ENCODE peak calls at places on chromosomes 16 and 17, in four cellular contexts. S, Z, G and Y are unnamed samples.

GRCh38 chr17:41785876-41786226 is 660 bp downstream of the JUP start:
- DNase-seq in S (no peak), Z (no peak), G (no peak), Y (no peak)

GRCh38 chr17:151886-152859 is 14.8 kb downstream of the SCGB1C2 start:
- DNase-seq in S (no peak), Z (no peak), G (no peak), Y (no peak)

GRCh38 chr17:59688008-59688407 is 19.2 kb downstream of the PTRH2 start:
- DNase-seq in S (no peak), Z (no peak), G (peak), Y (no peak)

GRCh38 chr17:31052187-31052889 is 42.4 kb upstream of the NF1 start:
- DNase-seq in S (peak), Z (peak), G (peak), Y (no peak)

GRCh38 chr16:19094542-19095365 is 19.0 kb upstream of the ITPRIPL2 start:
- DNase-seq in S (peak), Z (no peak), G (no peak), Y (no peak)

GRCh38 chr16:49463529-49463928 is 89.9 kb downstream of the C16orf78 start:
- DNase-seq in S (peak), Z (peak), G (no peak), Y (no peak)

GRCh38 chr17:34798581-34798980 is 162.7 kb downstream of the CCT6B start:
- DNase-seq in S (no peak), Z (no peak), G (no peak), Y (no peak)

GRCh38 chr17:8108972-8109668 is 9.2 kb downstream of the ALOXE3 start:
- DNase-seq in S (no peak), Z (no peak), G (no peak), Y (no peak)

GRCh38 chr17:48074322-48075054 is 26.3 kb downstream of the NFE2L1 start:
- DNase-seq in S (no peak), Z (peak), G (peak), Y (peak)

GRCh38 chr17:57548421-57549385 is 196.4 kb downstream of the CCDC182 start:
- DNase-seq in S (no peak), Z (no peak), G (no peak), Y (no peak)

GRCh38 chr17:80187090-80187489 is 17.3 kb downstream of the CARD14 start:
- DNase-seq in S (no peak), Z (peak), G (peak), Y (no peak)

GRCh38 chr17:12983986-12984932 is 33.6 kb downstream of the ELAC2 start:
- DNase-seq in S (peak), Z (no peak), G (peak), Y (no peak)

GRCh38 chr16:86570542-86571196 is 4.0 kb downstream of the FOXC2 start:
- DNase-seq in S (no peak), Z (no peak), G (no peak), Y (no peak)

GRCh38 chr17:39270923-39271322 is 45.2 kb upstream of the STAC2 start:
- DNase-seq in S (no peak), Z (no peak), G (peak), Y (no peak)

GRCh38 chr17:2063306-2064146 is 8.6 kb downstream of the HIC1 start:
- DNase-seq in S (no peak), Z (no peak), G (peak), Y (no peak)

GRCh38 chr16:64950262-64950661 is 171.6 kb downstream of the CDH11 start:
- DNase-seq in S (no peak), Z (no peak), G (no peak), Y (no peak)

GRCh38 chr17:28347261-28347891 is 10.0 kb downstream of the POLDIP2 start:
- DNase-seq in S (no peak), Z (no peak), G (peak), Y (no peak)

GRCh38 chr17:67679225-67679624 is 38.5 kb upstream of the NOL11 start:
- DNase-seq in S (no peak), Z (no peak), G (no peak), Y (no peak)
- TF ChIP-seq CTCF in S (no peak), Z (no peak), G (no peak), Y (no peak)

GRCh38 chr17:61583242-61583641 is 7.8 kb downstream of the NACA2 start:
- DNase-seq in S (no peak), Z (no peak), G (peak), Y (no peak)
- TF ChIP-seq CTCF in S (no peak), Z (no peak), G (peak), Y (peak)

DNA sequence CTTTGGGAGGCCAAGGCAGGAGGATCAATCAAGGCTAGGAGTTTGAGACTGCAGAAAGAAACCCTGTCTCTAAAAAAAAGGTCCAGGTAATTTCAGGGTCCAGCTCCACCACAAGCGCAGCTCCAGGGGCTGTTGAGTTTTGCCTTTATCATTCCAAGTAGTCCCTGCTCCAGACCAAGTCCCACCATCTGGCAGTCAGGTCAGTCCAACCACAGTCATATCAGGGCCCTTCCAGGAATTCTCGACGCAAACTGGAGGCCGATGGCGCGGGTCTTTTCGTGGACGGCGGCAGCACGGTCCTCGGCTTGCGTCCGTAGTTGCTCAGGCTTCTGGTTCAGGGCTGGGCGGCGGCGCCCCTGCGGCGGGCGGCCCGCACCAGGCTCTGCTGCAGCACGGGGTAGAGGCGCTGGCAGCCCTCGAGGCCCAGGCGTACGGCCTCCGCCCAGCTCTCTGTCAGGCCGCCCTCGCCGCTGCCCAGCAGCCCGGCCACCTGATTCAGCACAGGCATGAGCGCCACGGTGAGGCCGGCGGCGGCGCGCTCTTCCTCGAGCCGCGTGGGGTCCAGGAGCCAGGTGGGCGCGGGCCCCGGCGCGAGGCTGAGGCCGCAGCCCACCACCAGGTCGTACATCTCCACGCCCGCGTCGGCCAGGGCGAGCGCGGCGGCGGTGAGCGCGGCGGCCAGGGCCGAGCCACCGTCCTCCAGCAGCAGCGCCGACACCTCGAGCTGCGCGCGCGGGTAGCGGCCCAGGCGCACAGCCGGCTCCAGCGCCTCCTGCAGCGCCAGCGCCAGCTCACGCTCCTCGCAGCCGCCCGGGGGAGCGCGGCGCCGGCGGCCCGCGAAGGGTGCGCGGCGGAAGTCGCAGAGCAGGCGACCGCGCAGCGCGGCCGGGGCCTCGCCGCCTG is 741 bp downstream of the EXOSC6 start:
- DNase-seq in S (no peak), Z (peak), G (peak), Y (peak)
- TF ChIP-seq CTCF in S (no peak), Z (no peak), G (no peak), Y (no peak)

DNA sequence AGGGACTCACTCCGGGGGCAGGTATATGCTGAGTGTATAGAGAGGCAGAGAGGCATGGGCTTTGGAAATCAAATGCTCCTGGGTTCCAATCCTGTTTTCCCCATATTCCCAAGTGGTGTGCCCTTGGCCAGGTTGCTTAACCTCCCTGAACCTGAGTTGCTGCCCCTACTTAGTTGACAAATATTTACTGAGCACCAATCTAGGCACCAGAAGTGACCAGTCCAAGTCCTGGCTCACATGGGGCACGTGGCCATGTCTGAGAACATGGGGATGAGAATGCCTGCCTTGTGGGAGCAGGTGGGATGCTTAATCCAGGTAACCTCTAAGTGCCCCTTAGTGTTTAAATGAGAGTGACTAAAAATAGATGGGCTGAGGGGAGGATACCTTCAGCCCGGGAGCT is 4.2 kb downstream of the SOCS3 start:
- DNase-seq in S (no peak), Z (no peak), G (no peak), Y (no peak)
- TF ChIP-seq CTCF in S (no peak), Z (no peak), G (no peak), Y (no peak)